ENCODE peak calls at places on chromosome 14, in ten cellular contexts. One of them, this sample, is unnamed.

GRCh38 chr14:92917041-92917940 is 5.7 kb upstream of the CHGA start:
- DNase-seq in AG08396: no peak
- DNase-seq in cardiac muscle cell: no peak
- DNase-seq in NCI-H1105 treated with DMSO at 0.1 percent for 48 hours: no peak
- DNase-seq in right atrium auricular region: no peak
- DNase-seq in ecto neural progenitor cell: no peak
- DNase-seq in fibroblast of pulmonary artery: no peak
- DNase-seq in mesothelial cell of epicardium: no peak
- DNase-seq in NCI-H1092: peak
- DNase-seq in AG09309: no peak
- DNase-seq in this sample: no peak

GRCh38 chr14:67411820-67412421 is at the start of gene PLEK2:
- DNase-seq in AG08396: peak
- DNase-seq in cardiac muscle cell: peak
- DNase-seq in NCI-H1105 treated with DMSO at 0.1 percent for 48 hours: peak
- DNase-seq in right atrium auricular region: no peak
- DNase-seq in ecto neural progenitor cell: no peak
- DNase-seq in fibroblast of pulmonary artery: peak
- DNase-seq in mesothelial cell of epicardium: no peak
- DNase-seq in NCI-H1092: no peak
- DNase-seq in AG09309: no peak
- DNase-seq in this sample: peak

GRCh38 chr14:65170768-65171251 is 68.5 kb upstream of the MAX start:
- DNase-seq in AG08396: peak
- DNase-seq in cardiac muscle cell: peak
- DNase-seq in NCI-H1105 treated with DMSO at 0.1 percent for 48 hours: peak
- DNase-seq in right atrium auricular region: no peak
- DNase-seq in ecto neural progenitor cell: peak
- DNase-seq in fibroblast of pulmonary artery: peak
- DNase-seq in mesothelial cell of epicardium: peak
- DNase-seq in NCI-H1092: no peak
- DNase-seq in AG09309: peak
- DNase-seq in this sample: peak

GRCh38 chr14:81400202-81400678 is at the start of gene STON2:
- DNase-seq in AG08396: peak
- DNase-seq in cardiac muscle cell: peak
- DNase-seq in NCI-H1105 treated with DMSO at 0.1 percent for 48 hours: peak
- DNase-seq in right atrium auricular region: no peak
- DNase-seq in ecto neural progenitor cell: no peak
- DNase-seq in fibroblast of pulmonary artery: peak
- DNase-seq in mesothelial cell of epicardium: no peak
- DNase-seq in NCI-H1092: peak
- DNase-seq in AG09309: peak
- DNase-seq in this sample: peak

GRCh38 chr14:93456356-93456755 is 25.6 kb downstream of the UNC79 start:
- DNase-seq in AG08396: no peak
- DNase-seq in cardiac muscle cell: no peak
- DNase-seq in NCI-H1105 treated with DMSO at 0.1 percent for 48 hours: no peak
- DNase-seq in right atrium auricular region: no peak
- DNase-seq in ecto neural progenitor cell: no peak
- DNase-seq in fibroblast of pulmonary artery: no peak
- DNase-seq in mesothelial cell of epicardium: no peak
- DNase-seq in NCI-H1092: no peak
- DNase-seq in AG09309: no peak
- DNase-seq in this sample: no peak

GRCh38 chr14:35365130-35366047 is 39.2 kb downstream of the NFKBIA start:
- DNase-seq in AG08396: peak
- DNase-seq in cardiac muscle cell: peak
- DNase-seq in NCI-H1105 treated with DMSO at 0.1 percent for 48 hours: no peak
- DNase-seq in right atrium auricular region: peak
- DNase-seq in ecto neural progenitor cell: no peak
- DNase-seq in fibroblast of pulmonary artery: peak
- DNase-seq in mesothelial cell of epicardium: no peak
- DNase-seq in NCI-H1092: no peak
- DNase-seq in AG09309: no peak
- DNase-seq in this sample: peak

GRCh38 chr14:70186826-70187483 is 1.8 kb downstream of the SLC8A3 start:
- DNase-seq in AG08396: no peak
- DNase-seq in cardiac muscle cell: peak
- DNase-seq in NCI-H1105 treated with DMSO at 0.1 percent for 48 hours: peak
- DNase-seq in right atrium auricular region: no peak
- DNase-seq in ecto neural progenitor cell: peak
- DNase-seq in fibroblast of pulmonary artery: no peak
- DNase-seq in mesothelial cell of epicardium: no peak
- DNase-seq in NCI-H1092: peak
- DNase-seq in AG09309: no peak
- DNase-seq in this sample: no peak

GRCh38 chr14:76710093-76711010 is 50.9 kb upstream of the VASH1 start:
- DNase-seq in AG08396: peak
- DNase-seq in cardiac muscle cell: peak
- DNase-seq in NCI-H1105 treated with DMSO at 0.1 percent for 48 hours: peak
- DNase-seq in right atrium auricular region: no peak
- DNase-seq in ecto neural progenitor cell: no peak
- DNase-seq in fibroblast of pulmonary artery: peak
- DNase-seq in mesothelial cell of epicardium: no peak
- DNase-seq in NCI-H1092: peak
- DNase-seq in AG09309: no peak
- DNase-seq in this sample: peak

GRCh38 chr14:104387000-104387384 is 192.6 kb upstream of the C14orf180 start:
- DNase-seq in AG08396: no peak
- DNase-seq in cardiac muscle cell: no peak
- DNase-seq in NCI-H1105 treated with DMSO at 0.1 percent for 48 hours: no peak
- DNase-seq in right atrium auricular region: no peak
- DNase-seq in ecto neural progenitor cell: peak
- DNase-seq in fibroblast of pulmonary artery: no peak
- DNase-seq in mesothelial cell of epicardium: peak
- DNase-seq in NCI-H1092: peak
- DNase-seq in AG09309: no peak
- DNase-seq in this sample: no peak

GRCh38 chr14:74941676-74942097 is 13.7 kb downstream of the PGF start:
- DNase-seq in AG08396: peak
- DNase-seq in cardiac muscle cell: peak
- DNase-seq in NCI-H1105 treated with DMSO at 0.1 percent for 48 hours: no peak
- DNase-seq in right atrium auricular region: peak
- DNase-seq in ecto neural progenitor cell: no peak
- DNase-seq in fibroblast of pulmonary artery: peak
- DNase-seq in mesothelial cell of epicardium: no peak
- DNase-seq in NCI-H1092: no peak
- DNase-seq in AG09309: no peak
- DNase-seq in this sample: peak

GRCh38 chr14:72780771-72781170 is 113.1 kb downstream of the DPF3 start:
- DNase-seq in AG08396: no peak
- DNase-seq in cardiac muscle cell: peak
- DNase-seq in NCI-H1105 treated with DMSO at 0.1 percent for 48 hours: no peak
- DNase-seq in right atrium auricular region: peak
- DNase-seq in ecto neural progenitor cell: no peak
- DNase-seq in fibroblast of pulmonary artery: peak
- DNase-seq in mesothelial cell of epicardium: no peak
- DNase-seq in NCI-H1092: no peak
- DNase-seq in AG09309: peak
- DNase-seq in this sample: peak

GRCh38 chr14:33954016-33954598 is 3.2 kb upstream of the EGLN3 start:
- DNase-seq in AG08396: no peak
- DNase-seq in cardiac muscle cell: no peak
- DNase-seq in NCI-H1105 treated with DMSO at 0.1 percent for 48 hours: peak
- DNase-seq in right atrium auricular region: no peak
- DNase-seq in ecto neural progenitor cell: no peak
- DNase-seq in fibroblast of pulmonary artery: no peak
- DNase-seq in mesothelial cell of epicardium: no peak
- DNase-seq in NCI-H1092: peak
- DNase-seq in AG09309: no peak
- DNase-seq in this sample: no peak

GRCh38 chr14:67680941-67681340 is 6.5 kb upstream of the VTI1B start:
- DNase-seq in AG08396: no peak
- DNase-seq in cardiac muscle cell: no peak
- DNase-seq in NCI-H1105 treated with DMSO at 0.1 percent for 48 hours: no peak
- DNase-seq in right atrium auricular region: no peak
- DNase-seq in ecto neural progenitor cell: no peak
- DNase-seq in fibroblast of pulmonary artery: no peak
- DNase-seq in mesothelial cell of epicardium: no peak
- DNase-seq in NCI-H1092: no peak
- DNase-seq in AG09309: no peak
- DNase-seq in this sample: no peak

GRCh38 chr14:74508844-74509428 is 15.4 kb downstream of the ISCA2 start:
- DNase-seq in AG08396: no peak
- DNase-seq in cardiac muscle cell: no peak
- DNase-seq in NCI-H1105 treated with DMSO at 0.1 percent for 48 hours: no peak
- DNase-seq in right atrium auricular region: no peak
- DNase-seq in ecto neural progenitor cell: peak
- DNase-seq in fibroblast of pulmonary artery: no peak
- DNase-seq in mesothelial cell of epicardium: no peak
- DNase-seq in NCI-H1092: no peak
- DNase-seq in AG09309: no peak
- DNase-seq in this sample: no peak

GRCh38 chr14:64973026-64973442 is 898 bp upstream of the RAB15 start:
- DNase-seq in AG08396: no peak
- DNase-seq in cardiac muscle cell: no peak
- DNase-seq in NCI-H1105 treated with DMSO at 0.1 percent for 48 hours: peak
- DNase-seq in right atrium auricular region: no peak
- DNase-seq in ecto neural progenitor cell: no peak
- DNase-seq in fibroblast of pulmonary artery: no peak
- DNase-seq in mesothelial cell of epicardium: no peak
- DNase-seq in NCI-H1092: no peak
- DNase-seq in AG09309: no peak
- DNase-seq in this sample: no peak

GRCh38 chr14:31414190-31414833 is 6.0 kb downstream of the HEATR5A start:
- DNase-seq in AG08396: no peak
- DNase-seq in cardiac muscle cell: peak
- DNase-seq in NCI-H1105 treated with DMSO at 0.1 percent for 48 hours: no peak
- DNase-seq in right atrium auricular region: no peak
- DNase-seq in ecto neural progenitor cell: no peak
- DNase-seq in fibroblast of pulmonary artery: peak
- DNase-seq in mesothelial cell of epicardium: no peak
- DNase-seq in NCI-H1092: no peak
- DNase-seq in AG09309: no peak
- DNase-seq in this sample: no peak

GRCh38 chr14:75859746-75860145 is 122.0 kb downstream of the TGFB3 start:
- DNase-seq in AG08396: no peak
- DNase-seq in cardiac muscle cell: no peak
- DNase-seq in NCI-H1105 treated with DMSO at 0.1 percent for 48 hours: no peak
- DNase-seq in right atrium auricular region: no peak
- DNase-seq in ecto neural progenitor cell: no peak
- DNase-seq in fibroblast of pulmonary artery: no peak
- DNase-seq in mesothelial cell of epicardium: no peak
- DNase-seq in NCI-H1092: no peak
- DNase-seq in AG09309: no peak
- DNase-seq in this sample: peak

GRCh38 chr14:24840204-24840893 is 206.4 kb upstream of the GZMB start:
- DNase-seq in AG08396: no peak
- DNase-seq in cardiac muscle cell: no peak
- DNase-seq in NCI-H1105 treated with DMSO at 0.1 percent for 48 hours: no peak
- DNase-seq in right atrium auricular region: no peak
- DNase-seq in ecto neural progenitor cell: no peak
- DNase-seq in fibroblast of pulmonary artery: no peak
- DNase-seq in mesothelial cell of epicardium: no peak
- DNase-seq in NCI-H1092: no peak
- DNase-seq in AG09309: no peak
- DNase-seq in this sample: peak

GRCh38 chr14:76829650-76830421 is 3.6 kb downstream of the LRRC74A start:
- DNase-seq in AG08396: no peak
- DNase-seq in cardiac muscle cell: peak
- DNase-seq in NCI-H1105 treated with DMSO at 0.1 percent for 48 hours: no peak
- DNase-seq in right atrium auricular region: peak
- DNase-seq in ecto neural progenitor cell: no peak
- DNase-seq in fibroblast of pulmonary artery: peak
- DNase-seq in mesothelial cell of epicardium: no peak
- DNase-seq in NCI-H1092: peak
- DNase-seq in AG09309: no peak
- DNase-seq in this sample: no peak

GRCh38 chr14:46250113-46250703 is 401.4 kb downstream of the RPL10L start:
- DNase-seq in AG08396: no peak
- DNase-seq in cardiac muscle cell: peak
- DNase-seq in NCI-H1105 treated with DMSO at 0.1 percent for 48 hours: peak
- DNase-seq in right atrium auricular region: no peak
- DNase-seq in ecto neural progenitor cell: no peak
- DNase-seq in fibroblast of pulmonary artery: peak
- DNase-seq in mesothelial cell of epicardium: no peak
- DNase-seq in NCI-H1092: no peak
- DNase-seq in AG09309: no peak
- DNase-seq in this sample: peak

GRCh38 chr14:90760591-90761316 is 55.5 kb downstream of the TTC7B start:
- DNase-seq in AG08396: peak
- DNase-seq in cardiac muscle cell: peak
- DNase-seq in NCI-H1105 treated with DMSO at 0.1 percent for 48 hours: peak
- DNase-seq in right atrium auricular region: peak
- DNase-seq in ecto neural progenitor cell: no peak
- DNase-seq in fibroblast of pulmonary artery: peak
- DNase-seq in mesothelial cell of epicardium: no peak
- DNase-seq in NCI-H1092: no peak
- DNase-seq in AG09309: no peak
- DNase-seq in this sample: peak

GRCh38 chr14:105917933-105918436 is 391.6 kb downstream of the TMEM121 start:
- DNase-seq in AG08396: no peak
- DNase-seq in cardiac muscle cell: no peak
- DNase-seq in NCI-H1105 treated with DMSO at 0.1 percent for 48 hours: no peak
- DNase-seq in right atrium auricular region: no peak
- DNase-seq in ecto neural progenitor cell: no peak
- DNase-seq in fibroblast of pulmonary artery: no peak
- DNase-seq in mesothelial cell of epicardium: no peak
- DNase-seq in NCI-H1092: no peak
- DNase-seq in AG09309: no peak
- DNase-seq in this sample: no peak

GRCh38 chr14:95442633-95443021 is 73.8 kb downstream of the SYNE3 start:
- DNase-seq in AG08396: peak
- DNase-seq in cardiac muscle cell: peak
- DNase-seq in NCI-H1105 treated with DMSO at 0.1 percent for 48 hours: peak
- DNase-seq in right atrium auricular region: peak
- DNase-seq in ecto neural progenitor cell: peak
- DNase-seq in fibroblast of pulmonary artery: peak
- DNase-seq in mesothelial cell of epicardium: peak
- DNase-seq in NCI-H1092: peak
- DNase-seq in AG09309: peak
- DNase-seq in this sample: peak